ENCODE peak calls at places on chromosomes 4 and X, in seven cellular contexts. W, R, O, F, X, I and S are unnamed samples.

GRCh38 chr4:54073481-54073880 is 9.1 kb upstream of the CHIC2 start:
- DNase-seq in W (peak), R (peak), O (no peak), F (no peak), X (no peak), I (no peak), S (no peak)

GRCh38 chr4:130068072-130068471 is 972.1 kb downstream of the C4orf33 start:
- DNase-seq in W (no peak), R (no peak), O (no peak), F (no peak), X (no peak), I (no peak), S (no peak)

GRCh38 chr4:156931267-156931666 is 40.3 kb downstream of the PDGFC start:
- DNase-seq in W (peak), R (peak), O (no peak), F (no peak), X (no peak), I (no peak), S (no peak)

GRCh38 chrX:108088511-108088910 is 2.8 kb downstream of the PSMD10 start:
- DNase-seq in W (no peak), R (no peak), O (no peak), F (no peak), X (no peak), I (no peak), S (no peak)

GRCh38 chr4:71460368-71460767 is 121.5 kb downstream of the SLC4A4 start:
- DNase-seq in W (no peak), R (no peak), O (no peak), F (no peak), X (no peak), I (no peak), S (no peak)

GRCh38 chrX:4661771-4662170 is 948.3 kb upstream of the PRKX start:
- DNase-seq in W (no peak), R (no peak), O (no peak), F (no peak), X (no peak), I (no peak), S (no peak)

GRCh38 chr4:182724414-182724813 is 192.8 kb downstream of the DCTD start:
- DNase-seq in W (peak), R (peak), O (no peak), F (no peak), X (no peak), I (no peak), S (no peak)

GRCh38 chr4:76226418-76226817 is 12.8 kb upstream of the SCARB2 start:
- DNase-seq in W (no peak), R (no peak), O (no peak), F (no peak), X (no peak), I (no peak), S (no peak)

GRCh38 chrX:27680726-27681125 is 90.6 kb downstream of the DCAF8L2 start:
- DNase-seq in W (no peak), R (peak), O (no peak), F (no peak), X (no peak), I (no peak), S (no peak)

GRCh38 chr4:127416092-127416491 is 216.7 kb upstream of the INTU start:
- DNase-seq in W (no peak), R (no peak), O (no peak), F (no peak), X (no peak), I (no peak), S (no peak)

GRCh38 chr4:19623866-19624265 is 627.8 kb upstream of the SLIT2 start:
- DNase-seq in W (no peak), R (no peak), O (no peak), F (no peak), X (no peak), I (no peak), S (no peak)

GRCh38 chr4:10139518-10139917 is 22.9 kb upstream of the WDR1 start:
- DNase-seq in W (no peak), R (no peak), O (no peak), F (no peak), X (no peak), I (no peak), S (no peak)

GRCh38 chr4:103099691-103100392 is at the start of gene BDH2:
- DNase-seq in W (peak), R (peak), O (peak), F (peak), X (peak), I (peak), S (no peak)

GRCh38 chrX:10648608-10649007 is 28.2 kb upstream of the MID1 start:
- DNase-seq in W (peak), R (peak), O (no peak), F (no peak), X (peak), I (no peak), S (no peak)

GRCh38 chr4:3040447-3041191 is 33.7 kb downstream of the HTT-AS start:
- DNase-seq in W (no peak), R (no peak), O (peak), F (no peak), X (no peak), I (no peak), S (no peak)

GRCh38 chr4:169540774-169541173 is 71.6 kb downstream of the NEK1 start:
- DNase-seq in W (no peak), R (peak), O (no peak), F (no peak), X (no peak), I (no peak), S (no peak)

GRCh38 chr4:86815653-86816052 is 33.5 kb downstream of the SLC10A6 start:
- DNase-seq in W (no peak), R (no peak), O (no peak), F (no peak), X (no peak), I (no peak), S (no peak)

GRCh38 chr4:7266525-7267292 is 74.4 kb downstream of the SORCS2 start:
- DNase-seq in W (peak), R (peak), O (no peak), F (no peak), X (no peak), I (no peak), S (no peak)

GRCh38 chrX:5233830-5234229 is 994.8 kb downstream of the NLGN4X start:
- DNase-seq in W (no peak), R (no peak), O (no peak), F (no peak), X (no peak), I (no peak), S (no peak)

GRCh38 chrX:65451663-65452062 is 82.9 kb downstream of the LAS1L start:
- DNase-seq in W (peak), R (peak), O (peak), F (peak), X (peak), I (no peak), S (no peak)

GRCh38 chr4:94304365-94304971 is 38.2 kb downstream of the HPGDS start:
- DNase-seq in W (no peak), R (peak), O (peak), F (peak), X (peak), I (no peak), S (no peak)

GRCh38 chr4:138178566-138178965 is 63.6 kb downstream of the SLC7A11 start:
- DNase-seq in W (no peak), R (peak), O (no peak), F (no peak), X (no peak), I (no peak), S (no peak)

GRCh38 chr4:132124624-132124974 is 1024.5 kb upstream of the PCDH10 start:
- DNase-seq in W (no peak), R (no peak), O (no peak), F (no peak), X (no peak), I (no peak), S (no peak)

GRCh38 chrX:153494541-153495361 is at the start of gene BGN:
- DNase-seq in W (peak), R (peak), O (no peak), F (peak), X (peak), I (peak), S (no peak)

GRCh38 chr4:112855058-112855457 is 194.4 kb upstream of the ANK2 start:
- DNase-seq in W (no peak), R (no peak), O (no peak), F (no peak), X (no peak), I (peak), S (no peak)

GRCh38 chrX:79288723-79289122 is 78.4 kb downstream of the ITM2A start:
- DNase-seq in W (no peak), R (no peak), O (no peak), F (no peak), X (no peak), I (no peak), S (no peak)

GRCh38 chr4:84855774-84856173 is 110.7 kb downstream of the WDFY3 start:
- DNase-seq in W (no peak), R (peak), O (no peak), F (no peak), X (peak), I (no peak), S (no peak)

GRCh38 chr4:99863804-99864203 is 30.4 kb downstream of the LAMTOR3 start:
- DNase-seq in W (peak), R (peak), O (no peak), F (no peak), X (no peak), I (no peak), S (no peak)

GRCh38 chr4:109600431-109600830 is 40.4 kb downstream of the MCUB start:
- DNase-seq in W (no peak), R (no peak), O (no peak), F (no peak), X (no peak), I (no peak), S (no peak)

GRCh38 chr4:82753238-82753637 is 45.4 kb downstream of the SCD5 start:
- DNase-seq in W (no peak), R (no peak), O (peak), F (no peak), X (peak), I (no peak), S (no peak)

GRCh38 chr4:90958256-90958895 is 831.2 kb downstream of the CCSER1 start:
- DNase-seq in W (no peak), R (peak), O (no peak), F (peak), X (no peak), I (no peak), S (no peak)

GRCh38 chrX:34585561-34585960 is 71.5 kb downstream of the TMEM47 start:
- DNase-seq in W (no peak), R (no peak), O (no peak), F (no peak), X (no peak), I (no peak), S (no peak)

GRCh38 chr4:84956014-84956413 is 10.5 kb downstream of the WDFY3 start:
- DNase-seq in W (no peak), R (no peak), O (no peak), F (no peak), X (peak), I (no peak), S (no peak)

GRCh38 chr4:86221076-86221475 is 138.8 kb downstream of the MAPK10 start:
- DNase-seq in W (no peak), R (peak), O (no peak), F (peak), X (no peak), I (no peak), S (no peak)

DNA sequence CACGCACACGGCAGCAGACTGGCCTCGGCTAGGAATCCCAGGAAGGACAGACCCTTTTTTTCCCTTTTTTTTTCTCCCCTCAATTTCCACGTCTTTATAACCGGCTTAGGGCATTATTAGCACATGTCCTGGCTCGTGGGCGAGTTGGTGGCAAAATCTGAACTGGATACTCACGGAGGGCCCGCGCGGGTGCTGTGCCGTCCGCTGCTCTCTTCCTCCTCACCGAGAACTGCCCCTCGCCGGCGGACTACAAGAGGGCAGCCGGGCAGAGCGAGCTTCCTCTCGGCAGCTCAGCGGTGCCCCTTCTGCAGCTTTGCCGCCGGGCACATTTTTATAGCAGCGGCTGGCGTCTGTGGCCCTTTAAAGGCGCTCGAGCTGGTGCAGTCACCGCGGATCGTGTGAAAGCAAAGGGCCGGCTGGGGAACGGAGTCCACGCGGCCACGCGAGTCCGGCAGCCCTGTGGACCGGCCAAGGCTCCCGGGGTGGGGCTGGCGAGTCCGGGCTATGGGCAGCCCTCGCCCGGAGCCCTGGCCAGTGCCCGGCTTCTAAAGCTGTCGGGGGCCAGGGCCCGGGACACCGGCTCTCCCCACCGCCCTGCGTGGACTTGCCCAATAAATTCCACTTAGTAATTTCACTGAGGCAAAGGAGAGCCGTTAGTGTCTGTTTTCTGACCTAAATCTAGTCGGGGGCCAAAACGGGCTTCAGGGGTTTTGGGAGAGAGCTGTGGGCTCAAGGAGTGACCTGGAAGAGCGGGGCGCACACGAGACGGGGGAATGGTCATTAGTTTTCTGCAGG is 1.3 kb upstream of the CITED1 start:
- DNase-seq in W (peak), R (peak), O (peak), F (peak), X (peak), I (peak), S (peak)
- TF ChIP-seq CTCF in W (no peak), R (no peak), O (no peak), F (no peak), X (no peak), I (no peak), S (no peak)

DNA sequence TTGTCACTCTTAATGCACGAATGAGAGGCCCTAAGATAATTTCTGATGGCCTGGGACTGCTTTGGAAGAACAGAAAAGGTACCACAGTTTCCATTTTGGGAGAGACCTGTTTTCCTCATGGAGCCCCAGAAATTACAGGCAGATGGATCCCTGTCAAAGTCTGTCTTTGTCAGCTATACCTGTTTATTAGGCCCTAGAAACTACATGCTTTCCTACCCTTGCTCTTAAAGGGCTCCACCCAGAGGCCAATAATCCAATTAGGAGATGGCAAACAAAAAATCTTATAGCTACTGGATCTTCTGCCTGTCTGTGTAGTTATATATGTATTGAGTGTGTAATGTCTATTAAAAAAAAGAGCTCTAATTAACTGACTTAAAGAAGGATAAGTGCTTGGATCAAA is 141.3 kb downstream of the NR3C2 start:
- DNase-seq in W (no peak), R (no peak), O (peak), F (no peak), X (no peak), I (no peak), S (no peak)
- TF ChIP-seq CTCF in W (no peak), R (no peak), O (no peak), F (no peak), X (no peak), I (no peak), S (no peak)

GRCh38 chrX:118038614-118039365 is 77.8 kb downstream of the KLHL13 start:
- DNase-seq in W (no peak), R (no peak), O (no peak), F (no peak), X (no peak), I (peak), S (no peak)
- TF ChIP-seq CTCF in W (no peak), R (no peak), O (no peak), F (no peak), X (no peak), I (no peak), S (no peak)

DNA sequence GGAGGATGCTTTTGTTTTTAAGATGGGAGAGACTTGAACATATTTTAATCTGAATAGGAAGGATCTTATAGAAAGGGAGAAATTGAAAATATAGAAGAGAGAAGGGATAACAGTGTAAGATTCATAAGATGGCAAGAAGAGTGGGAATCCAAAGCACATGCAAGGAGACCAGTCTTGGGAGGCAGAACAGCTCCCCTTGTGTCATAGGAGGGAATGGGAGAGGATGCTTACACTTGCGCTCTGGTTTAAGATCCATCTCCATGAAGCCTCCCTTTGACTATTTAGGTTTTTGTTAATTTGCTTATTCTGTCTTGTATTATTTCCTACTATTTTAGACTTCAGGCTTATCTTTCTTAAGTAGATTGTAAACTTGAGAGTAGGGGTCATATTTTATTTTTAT is 42.7 kb downstream of the KIF4A start:
- DNase-seq in W (peak), R (no peak), O (no peak), F (no peak), X (no peak), I (no peak), S (no peak)
- TF ChIP-seq CTCF in W (no peak), R (peak), O (no peak), F (no peak), X (peak), I (no peak), S (no peak)

DNA sequence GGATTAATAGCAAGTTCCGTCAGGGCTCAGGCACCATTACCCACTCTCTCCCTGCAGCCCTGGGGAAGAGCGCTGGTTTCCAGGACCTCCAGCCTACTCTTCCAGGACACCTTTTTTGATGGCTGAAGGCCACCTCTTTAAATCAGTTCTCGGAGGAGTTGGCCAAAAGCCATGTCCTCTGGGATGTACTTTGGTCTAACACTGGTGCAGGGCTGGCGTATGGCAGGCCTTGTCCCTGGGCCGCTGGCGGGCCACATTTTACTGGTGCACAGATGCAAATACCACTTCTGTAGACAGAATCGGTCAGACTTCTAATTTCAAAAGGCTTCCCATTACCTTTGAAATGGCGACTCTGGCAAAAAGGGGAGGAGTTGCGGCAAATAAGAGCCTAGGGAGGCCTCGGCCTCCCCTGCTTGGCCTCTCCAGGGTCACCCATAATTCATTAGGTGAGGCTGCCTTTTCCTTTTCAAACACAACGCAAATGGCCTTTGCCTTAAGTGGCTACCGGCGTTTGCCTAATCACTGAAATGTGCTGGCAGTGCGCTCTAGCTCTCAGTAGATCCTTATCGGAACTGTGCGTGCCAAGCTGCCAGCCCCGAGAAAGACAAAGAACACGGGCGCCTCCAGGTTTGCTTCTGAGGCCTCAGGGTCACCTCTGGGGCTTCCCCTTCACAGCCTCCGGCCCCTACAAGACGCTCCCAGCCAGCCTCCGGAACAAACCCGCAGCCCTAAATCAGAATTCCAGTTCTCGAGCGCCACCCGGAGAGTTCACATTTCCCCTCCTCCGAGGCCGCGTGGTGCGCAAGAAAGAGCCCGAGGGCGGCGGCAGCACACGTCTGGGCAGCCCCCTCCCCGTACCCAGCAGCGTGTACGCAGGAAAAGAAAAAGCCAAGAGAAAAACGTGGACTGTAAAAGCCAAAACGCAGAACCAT is 76.2 kb upstream of the BCOR start:
- DNase-seq in W (peak), R (peak), O (peak), F (peak), X (peak), I (peak), S (peak)
- TF ChIP-seq CTCF in W (no peak), R (no peak), O (no peak), F (no peak), X (peak), I (no peak), S (no peak)